ENCODE peak calls at places on chromosome 10, in nine cellular contexts. N is A549, G is mesendoderm, P is Caco-2, B is DND-41, O is HCT116, R is GM12878, U is cardiac muscle cell, E is lung. X is an unnamed sample. For H3K4me1, the result is how much of the 10 kb centered on the place peaks cover.

GRCh38 chr10:127997241-127997640 is 90.3 kb downstream of the PTPRE start:
- DNase-seq in N (no peak), G (no peak), P (no peak), B (no peak), O (no peak), R (no peak), U (peak), E (no peak), X (no peak)

GRCh38 chr10:6601224-6601805 is 21.2 kb upstream of the PRKCQ start:
- DNase-seq in N (no peak), G (no peak), P (no peak), B (no peak), O (no peak), R (no peak), U (no peak), E (no peak), X (peak)

GRCh38 chr10:26503911-26504310 is 65.8 kb downstream of the APBB1IP start:
- DNase-seq in N (no peak), G (peak), P (peak), B (peak), O (no peak), R (no peak), U (peak), E (no peak), X (peak)

GRCh38 chr10:13346280-13346819 is 1.7 kb downstream of the SEPHS1 start:
- DNase-seq in N (no peak), G (peak), P (no peak), B (no peak), O (no peak), R (no peak), U (no peak), E (no peak), X (no peak)

GRCh38 chr10:35700490-35700887 is 58.4 kb upstream of the FZD8 start:
- DNase-seq in N (no peak), G (no peak), P (no peak), B (no peak), O (no peak), R (no peak), U (no peak), E (no peak), X (no peak)

GRCh38 chr10:130234171-130234965 is 98.2 kb downstream of the GLRX3 start:
- DNase-seq in N (no peak), G (no peak), P (no peak), B (no peak), O (no peak), R (no peak), U (no peak), E (no peak), X (no peak)

GRCh38 chr10:120987359-120987758 is 136.2 kb downstream of the WDR11 start:
- DNase-seq in N (no peak), G (no peak), P (no peak), B (no peak), O (no peak), R (no peak), U (no peak), E (no peak), X (no peak)

GRCh38 chr10:20276127-20276979 is 460.1 kb downstream of the PLXDC2 start:
- DNase-seq in N (no peak), G (no peak), P (no peak), B (no peak), O (no peak), R (no peak), U (no peak), E (no peak), X (no peak)

GRCh38 chr10:116201011-116201410 is 72.0 kb downstream of the GFRA1 start:
- DNase-seq in N (no peak), G (no peak), P (no peak), B (no peak), O (no peak), R (no peak), U (no peak), E (no peak), X (no peak)

GRCh38 chr10:18607503-18607902 is 43.9 kb downstream of the NSUN6 start:
- DNase-seq in N (peak), G (peak), P (no peak), B (peak), O (peak), R (no peak), U (peak), E (no peak), X (no peak)

GRCh38 chr10:75050520-75050919 is 60.9 kb upstream of the SAMD8 start:
- DNase-seq in N (no peak), G (no peak), P (no peak), B (no peak), O (no peak), R (no peak), U (no peak), E (no peak), X (no peak)

GRCh38 chr10:63197304-63198092 is 64.4 kb downstream of the NRBF2 start:
- DNase-seq in N (no peak), G (peak), P (no peak), B (no peak), O (no peak), R (no peak), U (no peak), E (no peak), X (no peak)

GRCh38 chr10:61078542-61078941 is 134.6 kb upstream of the RHOBTB1 start:
- DNase-seq in N (no peak), G (no peak), P (no peak), B (no peak), O (no peak), R (no peak), U (no peak), E (no peak), X (no peak)

GRCh38 chr10:122053314-122053713 is 64.4 kb downstream of the TACC2 start:
- DNase-seq in N (no peak), G (no peak), P (no peak), B (no peak), O (no peak), R (no peak), U (no peak), E (no peak), X (no peak)

GRCh38 chr10:86632009-86632800 is 22.1 kb upstream of the OPN4 start:
- DNase-seq in N (no peak), G (peak), P (no peak), B (no peak), O (no peak), R (no peak), U (peak), E (no peak), X (no peak)

GRCh38 chr10:92407305-92408016 is 116.5 kb downstream of the MARCHF5 start:
- DNase-seq in N (no peak), G (peak), P (no peak), B (no peak), O (no peak), R (no peak), U (no peak), E (no peak), X (no peak)

GRCh38 chr10:97915761-97916160 is 66.1 kb downstream of the GOLGA7B start:
- DNase-seq in N (no peak), G (no peak), P (no peak), B (no peak), O (no peak), R (no peak), U (no peak), E (no peak), X (no peak)

GRCh38 chr10:77163670-77164348 is 473.8 kb downstream of the KCNMA1 start:
- DNase-seq in N (peak), G (peak), P (peak), B (no peak), O (peak), R (no peak), U (peak), E (no peak), X (no peak)

GRCh38 chr10:69768386-69768785 is 33.3 kb upstream of the COL13A1 start:
- DNase-seq in N (no peak), G (no peak), P (no peak), B (no peak), O (no peak), R (no peak), U (no peak), E (no peak), X (no peak)

GRCh38 chr10:48444861-48445841 is 138.7 kb downstream of the MAPK8 start:
- DNase-seq in N (no peak), G (peak), P (no peak), B (peak), O (no peak), R (no peak), U (peak), E (peak), X (no peak)

GRCh38 chr10:32149257-32149955 is 93.2 kb upstream of the KIF5B start:
- DNase-seq in N (no peak), G (peak), P (no peak), B (no peak), O (peak), R (peak), U (no peak), E (peak), X (no peak)

GRCh38 chr10:49360271-49361177 is 35.4 kb downstream of the DRGX start:
- DNase-seq in N (no peak), G (peak), P (no peak), B (peak), O (no peak), R (no peak), U (peak), E (no peak), X (no peak)

GRCh38 chr10:28281726-28282325 is 21.0 kb downstream of the MPP7 start:
- DNase-seq in N (no peak), G (no peak), P (no peak), B (no peak), O (no peak), R (no peak), U (no peak), E (no peak), X (no peak)

GRCh38 chr10:29650552-29650944 is 15.8 kb upstream of the SVIL start:
- DNase-seq in N (no peak), G (no peak), P (no peak), B (no peak), O (no peak), R (no peak), U (no peak), E (no peak), X (no peak)

GRCh38 chr10:29648114-29648982 is 13.6 kb upstream of the SVIL start:
- DNase-seq in N (no peak), G (no peak), P (peak), B (peak), O (no peak), R (no peak), U (no peak), E (no peak), X (peak)

GRCh38 chr10:29648983-29649268 is 14.2 kb upstream of the SVIL start:
- DNase-seq in N (no peak), G (no peak), P (no peak), B (no peak), O (no peak), R (no peak), U (no peak), E (no peak), X (no peak)

GRCh38 chr10:29651767-29652166 is 17.0 kb upstream of the SVIL start:
- DNase-seq in N (no peak), G (no peak), P (no peak), B (no peak), O (no peak), R (no peak), U (no peak), E (no peak), X (no peak)

DNA sequence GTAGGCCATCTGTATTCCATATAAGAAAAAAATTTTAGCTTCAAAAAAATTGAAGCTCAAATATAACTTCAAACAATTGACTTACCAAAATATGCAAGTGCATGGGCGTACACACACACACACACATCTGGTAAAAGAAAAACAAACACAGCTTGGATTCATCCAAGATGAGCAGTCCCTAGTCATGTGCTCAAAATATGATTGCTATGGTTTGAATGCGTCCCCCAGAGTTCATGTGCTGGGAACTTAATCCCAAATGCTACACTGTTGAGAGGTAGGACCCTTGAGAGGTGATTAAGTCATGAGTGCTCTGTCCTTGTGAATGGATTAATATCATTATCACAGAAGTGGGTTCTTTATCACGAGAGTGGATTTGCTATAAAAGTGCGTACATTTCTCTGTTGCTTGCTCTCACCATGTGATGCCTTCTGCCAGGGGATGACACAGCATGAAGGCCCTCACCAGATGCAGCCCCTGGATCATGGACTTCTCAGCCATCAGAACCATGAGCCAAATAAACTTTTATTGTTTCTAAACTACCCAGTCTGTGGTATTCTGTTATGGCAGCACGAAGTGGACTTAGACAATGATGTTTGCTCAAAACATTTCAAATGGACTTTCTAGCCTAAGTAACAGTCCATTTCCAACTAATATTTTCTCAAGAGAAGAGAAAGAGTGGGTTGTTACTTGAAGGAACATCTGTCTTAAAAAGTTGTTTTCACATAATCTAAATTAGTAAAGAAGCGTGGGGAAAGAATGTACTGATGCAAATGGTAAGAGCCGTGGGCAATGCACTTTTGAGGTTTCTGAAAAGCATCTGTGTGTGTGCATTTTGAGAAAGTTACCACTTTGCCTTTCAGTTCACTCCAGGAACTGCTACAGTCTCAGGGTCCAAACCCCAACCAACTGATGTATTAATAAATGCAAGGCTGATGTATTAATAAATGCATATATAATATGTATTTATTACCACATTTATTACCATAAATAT is 15.1 kb upstream of the SVIL start:
- DNase-seq in N (no peak), G (no peak), P (no peak), B (no peak), O (no peak), R (no peak), U (no peak), E (no peak), X (no peak)
- H3K4me1 ChIP-seq in N (under half), G (under half), P (under half), B (under half), O (under half), R (under half), U (under half), E (under half), X (under half)

GRCh38 chr10:619710-620109 is 69.8 kb downstream of the DIP2C start:
- DNase-seq in N (no peak), G (no peak), P (no peak), B (no peak), O (no peak), R (no peak), U (no peak), E (no peak), X (no peak)

GRCh38 chr10:618229-618989 is 71.1 kb downstream of the DIP2C start:
- DNase-seq in N (no peak), G (no peak), P (no peak), B (no peak), O (no peak), R (no peak), U (peak), E (no peak), X (no peak)

GRCh38 chr10:615583-616152 is 73.8 kb downstream of the DIP2C start:
- DNase-seq in N (no peak), G (no peak), P (no peak), B (no peak), O (no peak), R (no peak), U (no peak), E (no peak), X (no peak)

GRCh38 chr10:614772-615582 is 74.5 kb downstream of the DIP2C start:
- DNase-seq in N (no peak), G (no peak), P (no peak), B (no peak), O (no peak), R (no peak), U (no peak), E (no peak), X (no peak)

GRCh38 chr10:617471-617870 is 72.0 kb downstream of the DIP2C start:
- DNase-seq in N (no peak), G (no peak), P (no peak), B (no peak), O (no peak), R (no peak), U (no peak), E (no peak), X (no peak)
- H3K4me1 ChIP-seq in N (under half), G (under half), P (under half), B (under half), O (under half), R (under half), U (under half), E (under half), X (under half)

GRCh38 chr10:74011016-74011415 is 13.1 kb downstream of the VCL start:
- DNase-seq in N (no peak), G (no peak), P (no peak), B (no peak), O (no peak), R (no peak), U (no peak), E (no peak), X (no peak)
- H3K4me1 ChIP-seq in N (half or more), G (under half), P (under half), B (under half), O (under half), R (under half), U (under half), E (under half), X (under half)

DNA sequence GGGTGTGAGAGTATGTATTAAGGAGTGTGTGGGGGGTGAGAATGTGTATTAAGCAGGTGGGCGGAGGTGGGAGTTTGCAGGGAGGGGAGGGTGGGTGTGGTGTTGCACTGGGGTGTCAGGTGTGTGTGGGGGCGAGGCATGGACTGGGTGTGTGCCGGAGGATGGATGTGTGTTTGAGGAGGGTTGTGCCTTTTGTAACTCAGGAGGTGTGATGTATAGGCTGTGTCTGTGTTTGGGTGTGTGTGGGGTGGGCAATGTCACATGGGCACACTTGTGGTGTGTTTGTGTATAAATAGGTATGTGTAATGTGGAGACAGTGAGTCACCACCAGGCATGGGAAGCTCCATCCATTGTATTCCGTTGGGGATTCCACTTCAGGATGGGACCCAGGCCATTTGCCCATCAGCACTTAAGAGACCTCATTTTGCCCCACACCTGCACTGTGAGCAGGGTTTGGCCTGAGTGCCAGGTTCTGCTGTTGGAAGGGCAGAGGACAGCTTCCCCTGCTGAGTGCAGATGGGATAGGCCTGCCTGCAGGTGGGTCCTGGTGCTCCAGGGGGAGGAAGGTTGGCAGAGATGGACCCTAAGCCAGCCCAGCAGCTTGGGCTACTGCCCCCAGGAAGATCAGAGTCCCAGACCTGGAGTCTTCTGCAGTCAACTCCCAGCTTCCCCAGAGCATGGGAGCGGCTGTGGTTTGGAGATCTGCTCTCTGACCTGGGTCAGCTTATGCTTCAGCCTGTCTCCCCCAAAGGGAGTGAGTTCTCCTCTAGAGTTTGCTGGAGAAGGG is 5.9 kb downstream of the UNC5B start:
- DNase-seq in N (no peak), G (peak), P (no peak), B (no peak), O (peak), R (no peak), U (no peak), E (no peak), X (no peak)
- H3K4me1 ChIP-seq in N (under half), G (under half), P (under half), B (under half), O (half or more), R (under half), U (half or more), E (under half), X (under half)